ENCODE peak calls at places on chromosome 19, in six cellular contexts. W is tibial artery, L is uterus, O is DND-41, R is heart right ventricle, V is neuronal stem cell. H is an unnamed sample.

GRCh38 chr19:33204136-33204973 is 10.2 kb downstream of the LRP3 start:
- DNase-seq in W (no peak), L (no peak), O (no peak), R (no peak), V (no peak), H (peak; percentile 29)

GRCh38 chr19:44574201-44574950 is 39.0 kb upstream of the IGSF23 start:
- DNase-seq in W (no peak), L (no peak), O (no peak), R (no peak), V (no peak), H (no peak)

GRCh38 chr19:39351537-39352037 is 9.4 kb downstream of the SAMD4B start:
- DNase-seq in W (no peak), L (no peak), O (no peak), R (no peak), V (no peak), H (no peak)

GRCh38 chr19:410243-410781 is 1.4 kb upstream of the C2CD4C start:
- DNase-seq in W (no peak), L (no peak), O (no peak), R (no peak), V (no peak), H (peak; percentile 54)

GRCh38 chr19:39825531-39826076 is 8.4 kb downstream of the DYRK1B start:
- DNase-seq in W (no peak), L (no peak), O (no peak), R (peak; percentile 17), V (no peak), H (peak; percentile 83)

GRCh38 chr19:16400911-16401675 is 70.7 kb downstream of the EPS15L1 start:
- DNase-seq in W (peak; percentile 55), L (peak; percentile 80), O (no peak), R (no peak), V (no peak), H (peak; percentile 72)

GRCh38 chr19:14139944-14140343 is 3.6 kb upstream of the ASF1B start:
- DNase-seq in W (peak; percentile 65), L (no peak), O (no peak), R (no peak), V (no peak), H (no peak)

GRCh38 chr19:17183858-17184271 is 31.3 kb upstream of the USE1 start:
- DNase-seq in W (no peak), L (no peak), O (no peak), R (no peak), V (no peak), H (no peak)

GRCh38 chr19:12784871-12785430 is 6.3 kb upstream of the JUNB start:
- DNase-seq in W (no peak), L (no peak), O (no peak), R (no peak), V (no peak), H (no peak)

GRCh38 chr19:42634409-42635232 is 39.9 kb upstream of the CEACAM8 start:
- DNase-seq in W (no peak), L (no peak), O (peak; percentile 50), R (no peak), V (no peak), H (no peak)

GRCh38 chr19:30393729-30394480 is 21.7 kb downstream of the ZNF536 start:
- DNase-seq in W (no peak), L (no peak), O (no peak), R (no peak), V (no peak), H (no peak)

GRCh38 chr19:33441277-33441699 is 67.8 kb downstream of the CEBPG start:
- DNase-seq in W (no peak), L (no peak), O (no peak), R (no peak), V (no peak), H (peak; percentile 76)

GRCh38 chr19:14177496-14178074 is 28.4 kb downstream of the ADGRL1 start:
- DNase-seq in W (no peak), L (no peak), O (no peak), R (no peak), V (no peak), H (no peak)

GRCh38 chr19:28424662-28425430 is 788.1 kb downstream of the UQCRFS1 start:
- DNase-seq in W (no peak), L (no peak), O (no peak), R (no peak), V (no peak), H (no peak)

GRCh38 chr19:19403373-19403901 is 2.0 kb upstream of the GATAD2A start:
- DNase-seq in W (no peak), L (no peak), O (no peak), R (no peak), V (no peak), H (peak; percentile 72)

GRCh38 chr19:17020380-17020779 is 6.2 kb downstream of the CPAMD8 start:
- DNase-seq in W (no peak), L (no peak), O (no peak), R (no peak), V (no peak), H (no peak)

GRCh38 chr19:57441979-57442752 is 7.0 kb downstream of the ZNF749 start:
- DNase-seq in W (no peak), L (no peak), O (no peak), R (no peak), V (no peak), H (no peak)

GRCh38 chr19:11138659-11139526 is 16.7 kb downstream of the SPC24 start:
- DNase-seq in W (peak; percentile 84), L (peak; percentile 89), O (no peak), R (peak; percentile 86), V (peak; percentile 57), H (peak; percentile 77)

GRCh38 chr19:41530761-41531301 is 45.1 kb upstream of the CEACAM21 start:
- DNase-seq in W (no peak), L (no peak), O (no peak), R (no peak), V (no peak), H (no peak)

GRCh38 chr19:15249912-15250634 is 17.8 kb upstream of the EPHX3 start:
- DNase-seq in W (peak; percentile 78), L (peak; percentile 78), O (no peak), R (peak; percentile 75), V (no peak), H (no peak)

GRCh38 chr19:37329686-37330085 is 41.2 kb upstream of the ZNF527 start:
- DNase-seq in W (no peak), L (no peak), O (no peak), R (no peak), V (no peak), H (no peak)

DNA sequence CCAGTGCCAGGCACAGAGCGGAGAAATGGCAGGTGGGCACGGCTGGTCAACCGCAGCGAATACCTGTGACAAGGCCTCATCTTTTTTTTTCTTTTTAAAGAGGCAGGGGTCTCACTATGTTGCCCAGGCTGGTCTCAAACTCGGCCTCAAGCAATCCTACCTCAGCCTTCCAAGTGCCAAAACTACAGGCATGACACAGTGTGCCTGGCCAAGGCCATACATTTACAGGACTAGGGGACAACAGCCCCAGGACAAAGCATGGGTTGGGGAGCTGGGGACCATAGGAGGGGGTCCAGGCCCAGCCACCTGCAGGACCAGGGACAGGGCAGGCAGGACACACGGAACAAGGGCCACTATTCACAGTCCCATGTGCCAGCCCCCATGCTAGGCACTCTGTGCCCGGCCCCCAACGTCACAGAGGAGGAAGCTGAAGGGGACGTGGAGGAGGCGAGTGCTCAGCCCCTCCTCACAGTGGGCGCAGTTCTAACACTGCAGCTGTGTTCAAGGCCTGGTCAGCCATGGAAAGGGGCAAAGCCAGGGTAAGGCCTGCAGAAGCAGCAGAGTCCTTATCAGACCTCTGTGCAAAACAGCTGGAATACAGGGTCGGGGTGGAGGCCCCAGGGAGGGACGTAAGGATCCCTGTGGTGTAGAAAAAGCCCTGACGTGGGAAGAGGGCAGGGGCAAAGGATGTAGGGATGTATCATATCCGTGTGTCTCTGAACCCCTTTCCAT is 28.3 kb downstream of the SH3GL1 start:
- DNase-seq in W (no peak), L (no peak), O (no peak), R (no peak), V (no peak), H (no peak)
- H3K4me1 ChIP-seq in W (peaks cover 96% of the 10 kb centered on the region), L (peaks cover 50% of the 10 kb centered on the region), O (no peaks in the 10 kb centered on the region), R (peaks cover 89% of the 10 kb centered on the region), V (peaks cover 35% of the 10 kb centered on the region), H (peaks cover 94% of the 10 kb centered on the region)

GRCh38 chr19:56094449-56094848 is 26.6 kb downstream of the ZNF787 start:
- DNase-seq in W (no peak), L (no peak), O (no peak), R (no peak), V (no peak), H (no peak)
- H3K4me3 ChIP-seq in W (no peak overlapping the region), L (no peak overlapping the region), O (no peak overlapping the region), R (no peak overlapping the region), V (no peak overlapping the region), H (no peak overlapping the region)

GRCh38 chr19:47419789-47420188 is 462 bp upstream of the MEIS3 start:
- DNase-seq in W (no peak), L (no peak), O (no peak), R (no peak), V (no peak), H (no peak)

GRCh38 chr19:47423203-47423882 is 4.0 kb upstream of the MEIS3 start:
- DNase-seq in W (no peak), L (no peak), O (no peak), R (no peak), V (no peak), H (no peak)

GRCh38 chr19:47422417-47423163 is 3.3 kb upstream of the MEIS3 start:
- DNase-seq in W (no peak), L (no peak), O (no peak), R (no peak), V (no peak), H (no peak)

GRCh38 chr19:47421844-47422395 is 2.6 kb upstream of the MEIS3 start:
- DNase-seq in W (no peak), L (peak; percentile 69), O (no peak), R (no peak), V (no peak), H (no peak)

DNA sequence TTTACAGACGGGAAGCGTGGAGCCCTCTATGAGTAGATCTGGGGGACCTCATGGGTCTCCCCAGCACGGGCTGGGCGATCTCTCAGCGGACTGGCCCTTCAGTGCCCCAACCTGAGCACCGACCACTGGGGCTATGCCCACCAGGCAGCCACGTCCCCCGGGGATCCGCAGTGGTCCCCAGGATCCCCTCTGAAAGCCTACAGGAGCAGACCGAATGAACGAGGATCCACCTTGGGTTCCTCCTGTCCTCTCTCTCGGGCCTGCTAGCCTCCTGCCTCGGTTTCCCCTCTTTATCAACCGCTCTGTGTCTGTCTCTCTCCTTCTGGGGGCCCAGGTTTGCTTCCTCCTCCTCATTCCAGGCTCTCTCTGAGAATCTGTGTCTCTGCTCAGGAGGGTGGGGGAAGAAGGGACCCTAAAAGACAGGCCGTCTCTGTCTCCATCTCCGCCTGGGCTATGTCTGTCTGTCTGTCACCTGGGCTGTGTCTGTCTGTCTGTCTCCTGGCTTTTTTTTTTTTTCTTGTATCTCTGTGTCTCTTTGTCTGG is 2.0 kb upstream of the MEIS3 start:
- DNase-seq in W (no peak), L (no peak), O (no peak), R (no peak), V (no peak), H (no peak)
- H3K27ac ChIP-seq in W (no peak overlapping the region), L (peak overlapping the region; percentile 56), O (no peak overlapping the region), R (no peak overlapping the region), V (peak overlapping the region; percentile 37), H (no peak overlapping the region)

GRCh38 chr19:4114181-4114580 is 9.7 kb downstream of the MAP2K2 start:
- DNase-seq in W (no peak), L (no peak), O (no peak), R (no peak), V (no peak), H (no peak)

GRCh38 chr19:4113398-4114088 is 10.4 kb downstream of the MAP2K2 start:
- DNase-seq in W (no peak), L (no peak), O (no peak), R (no peak), V (no peak), H (no peak)

GRCh38 chr19:4115050-4115817 is 8.7 kb downstream of the MAP2K2 start:
- DNase-seq in W (no peak), L (no peak), O (no peak), R (peak; percentile 58), V (no peak), H (peak; percentile 92)

GRCh38 chr19:4109626-4109945 is 14.3 kb downstream of the MAP2K2 start:
- DNase-seq in W (no peak), L (no peak), O (no peak), R (no peak), V (no peak), H (no peak)

GRCh38 chr19:4112367-4112766 is 11.6 kb downstream of the MAP2K2 start:
- DNase-seq in W (no peak), L (no peak), O (no peak), R (no peak), V (no peak), H (no peak)
- H3K4me1 ChIP-seq in W (no peaks in the 10 kb centered on the region), L (peaks cover 4% of the 10 kb centered on the region), O (peaks cover 38% of the 10 kb centered on the region), R (peaks cover 15% of the 10 kb centered on the region), V (no peaks in the 10 kb centered on the region), H (peaks cover 16% of the 10 kb centered on the region)

H was measured in spleen.